ENCODE peak calls at places on chromosomes 13 and 19, in four cellular contexts. One of them, this sample, is unnamed.

GRCh38 chr19:53091413-53091812 is 11.8 kb downstream of the ZNF160 start:
- DNase-seq in PC-3: no peak
- DNase-seq in heart right ventricle: no peak
- DNase-seq in fibroblast of pulmonary artery: no peak
- DNase-seq in this sample: no peak

GRCh38 chr13:30364876-30365275 is 57.4 kb upstream of the UBE2L5 start:
- DNase-seq in fibroblast of pulmonary artery: peak
- DNase-seq in heart right ventricle: peak
- DNase-seq in PC-3: no peak
- DNase-seq in this sample: no peak

GRCh38 chr13:65959305-65959704 is 1270.8 kb downstream of the PCDH9 start:
- DNase-seq in PC-3: peak
- DNase-seq in heart right ventricle: no peak
- DNase-seq in fibroblast of pulmonary artery: peak
- DNase-seq in this sample: peak

GRCh38 chr19:49710372-49710951 is 19.5 kb downstream of the CPT1C start:
- DNase-seq in fibroblast of pulmonary artery: peak
- DNase-seq in PC-3: peak
- DNase-seq in heart right ventricle: no peak
- DNase-seq in this sample: no peak

GRCh38 chr13:28136916-28137315 is 1.4 kb upstream of the PAN3 start:
- DNase-seq in heart right ventricle: no peak
- DNase-seq in PC-3: peak
- DNase-seq in fibroblast of pulmonary artery: no peak
- DNase-seq in this sample: no peak

GRCh38 chr13:39641645-39642044 is 13.8 kb upstream of the COG6 start:
- DNase-seq in fibroblast of pulmonary artery: no peak
- DNase-seq in PC-3: no peak
- DNase-seq in heart right ventricle: no peak
- DNase-seq in this sample: no peak

GRCh38 chr19:10442698-10443097 is 22.4 kb downstream of the PDE4A start:
- DNase-seq in fibroblast of pulmonary artery: no peak
- DNase-seq in PC-3: no peak
- DNase-seq in heart right ventricle: no peak
- DNase-seq in this sample: no peak

GRCh38 chr19:7515471-7516226 is at the start of gene ZNF358:
- DNase-seq in PC-3: peak
- DNase-seq in heart right ventricle: peak
- DNase-seq in fibroblast of pulmonary artery: peak
- DNase-seq in this sample: no peak

GRCh38 chr19:57099199-57099661 is 20.6 kb upstream of the USP29 start:
- DNase-seq in PC-3: peak
- DNase-seq in fibroblast of pulmonary artery: peak
- DNase-seq in heart right ventricle: peak
- DNase-seq in this sample: peak

GRCh38 chr13:87798536-87798935 is 127.4 kb downstream of the SLITRK5 start:
- DNase-seq in PC-3: no peak
- DNase-seq in fibroblast of pulmonary artery: no peak
- DNase-seq in heart right ventricle: no peak
- DNase-seq in this sample: no peak

GRCh38 chr13:28012383-28012782 is 23.9 kb upstream of the URAD start:
- DNase-seq in PC-3: peak
- DNase-seq in heart right ventricle: no peak
- DNase-seq in fibroblast of pulmonary artery: no peak
- DNase-seq in this sample: peak

GRCh38 chr13:50676602-50677001 is 166.9 kb downstream of the DLEU7 start:
- DNase-seq in fibroblast of pulmonary artery: peak
- DNase-seq in heart right ventricle: no peak
- DNase-seq in PC-3: peak
- DNase-seq in this sample: peak

GRCh38 chr13:107370036-107370785 is 802.3 kb upstream of the ARGLU1 start:
- DNase-seq in fibroblast of pulmonary artery: peak
- DNase-seq in heart right ventricle: no peak
- DNase-seq in PC-3: peak
- DNase-seq in this sample: peak

GRCh38 chr13:41587490-41587889 is 130.1 kb downstream of the RGCC start:
- DNase-seq in heart right ventricle: no peak
- DNase-seq in PC-3: no peak
- DNase-seq in fibroblast of pulmonary artery: no peak
- DNase-seq in this sample: no peak

GRCh38 chr13:21047087-21047486 is 14.3 kb downstream of the LATS2 start:
- DNase-seq in PC-3: no peak
- DNase-seq in fibroblast of pulmonary artery: no peak
- DNase-seq in heart right ventricle: no peak
- DNase-seq in this sample: no peak

GRCh38 chr13:80341098-80341701 is at the start of gene SPRY2:
- DNase-seq in fibroblast of pulmonary artery: peak
- DNase-seq in heart right ventricle: peak
- DNase-seq in PC-3: peak
- DNase-seq in this sample: peak

GRCh38 chr19:51749979-51750378 is 1.7 kb downstream of the FPR1 start:
- DNase-seq in fibroblast of pulmonary artery: no peak
- DNase-seq in heart right ventricle: no peak
- DNase-seq in PC-3: peak
- DNase-seq in this sample: no peak

GRCh38 chr13:32136061-32136460 is 104.5 kb downstream of the FRY start:
- DNase-seq in heart right ventricle: no peak
- DNase-seq in fibroblast of pulmonary artery: no peak
- DNase-seq in PC-3: no peak
- DNase-seq in this sample: no peak

GRCh38 chr13:27592865-27593264 is 27.5 kb downstream of the LNX2 start:
- DNase-seq in fibroblast of pulmonary artery: no peak
- DNase-seq in PC-3: no peak
- DNase-seq in heart right ventricle: no peak
- DNase-seq in this sample: no peak

GRCh38 chr19:55474269-55475265 is 1.9 kb upstream of the ZNF628 start:
- DNase-seq in fibroblast of pulmonary artery: peak
- DNase-seq in PC-3: no peak
- DNase-seq in heart right ventricle: no peak
- DNase-seq in this sample: peak

GRCh38 chr13:49877629-49878218 is 58.4 kb downstream of the SPRYD7 start:
- DNase-seq in PC-3: peak
- DNase-seq in heart right ventricle: no peak
- DNase-seq in fibroblast of pulmonary artery: no peak
- DNase-seq in this sample: no peak

GRCh38 chr13:77180011-77180410 is 146.9 kb downstream of the MYCBP2 start:
- DNase-seq in fibroblast of pulmonary artery: no peak
- DNase-seq in PC-3: no peak
- DNase-seq in heart right ventricle: no peak
- DNase-seq in this sample: no peak

GRCh38 chr13:98978280-98978679 is 416 bp upstream of the DOCK9 start:
- DNase-seq in fibroblast of pulmonary artery: peak
- DNase-seq in heart right ventricle: no peak
- DNase-seq in PC-3: peak
- DNase-seq in this sample: peak

GRCh38 chr13:31052478-31052877 is 109.2 kb downstream of the HSPH1 start:
- DNase-seq in PC-3: no peak
- DNase-seq in fibroblast of pulmonary artery: no peak
- DNase-seq in heart right ventricle: no peak
- DNase-seq in this sample: no peak

GRCh38 chr13:106349080-106349841 is 186.2 kb downstream of the EFNB2 start:
- DNase-seq in heart right ventricle: peak
- DNase-seq in fibroblast of pulmonary artery: no peak
- DNase-seq in PC-3: peak
- DNase-seq in this sample: peak

GRCh38 chr19:45130888-45131615 is 29.7 kb downstream of the NKPD1 start:
- DNase-seq in fibroblast of pulmonary artery: no peak
- DNase-seq in PC-3: peak
- DNase-seq in heart right ventricle: no peak
- DNase-seq in this sample: peak

GRCh38 chr19:29404015-29404414 is 121.8 kb upstream of the VSTM2B start:
- DNase-seq in fibroblast of pulmonary artery: no peak
- DNase-seq in PC-3: no peak
- DNase-seq in heart right ventricle: no peak
- DNase-seq in this sample: no peak

GRCh38 chr19:15696654-15697194 is 23.8 kb downstream of the CYP4F12 start:
- DNase-seq in PC-3: no peak
- DNase-seq in fibroblast of pulmonary artery: no peak
- DNase-seq in heart right ventricle: no peak
- DNase-seq in this sample: no peak

GRCh38 chr13:47211106-47211505 is 314.3 kb upstream of the HTR2A start:
- DNase-seq in heart right ventricle: no peak
- DNase-seq in fibroblast of pulmonary artery: peak
- DNase-seq in PC-3: peak
- DNase-seq in this sample: peak

GRCh38 chr13:51229141-51229540 is 6.9 kb downstream of the FAM124A start:
- DNase-seq in heart right ventricle: no peak
- DNase-seq in PC-3: no peak
- DNase-seq in fibroblast of pulmonary artery: no peak
- DNase-seq in this sample: no peak

GRCh38 chr13:51380269-51380668 is 40.8 kb downstream of the SERPINE3 start:
- DNase-seq in fibroblast of pulmonary artery: peak
- DNase-seq in PC-3: peak
- DNase-seq in heart right ventricle: no peak
- DNase-seq in this sample: peak

GRCh38 chr13:31242935-31243334 is 43.2 kb downstream of the B3GLCT start:
- DNase-seq in PC-3: no peak
- DNase-seq in heart right ventricle: no peak
- DNase-seq in fibroblast of pulmonary artery: peak
- DNase-seq in this sample: no peak

GRCh38 chr13:94595006-94595942 is 678 bp downstream of the TGDS start:
- DNase-seq in fibroblast of pulmonary artery: peak
- DNase-seq in heart right ventricle: no peak
- DNase-seq in PC-3: peak
- DNase-seq in this sample: peak

GRCh38 chr19:27744926-27745844 is 1467.8 kb downstream of the UQCRFS1 start:
- DNase-seq in fibroblast of pulmonary artery: no peak
- DNase-seq in PC-3: no peak
- DNase-seq in heart right ventricle: no peak
- DNase-seq in this sample: no peak

GRCh38 chr13:46553521-46553885 is 533 bp downstream of the LRCH1 start:
- DNase-seq in PC-3: no peak
- DNase-seq in heart right ventricle: no peak
- DNase-seq in fibroblast of pulmonary artery: no peak
- DNase-seq in this sample: no peak

GRCh38 chr19:1175020-1175419 is 952 bp upstream of the SBNO2 start:
- DNase-seq in fibroblast of pulmonary artery: no peak
- DNase-seq in heart right ventricle: no peak
- DNase-seq in PC-3: no peak
- DNase-seq in this sample: no peak

DNA sequence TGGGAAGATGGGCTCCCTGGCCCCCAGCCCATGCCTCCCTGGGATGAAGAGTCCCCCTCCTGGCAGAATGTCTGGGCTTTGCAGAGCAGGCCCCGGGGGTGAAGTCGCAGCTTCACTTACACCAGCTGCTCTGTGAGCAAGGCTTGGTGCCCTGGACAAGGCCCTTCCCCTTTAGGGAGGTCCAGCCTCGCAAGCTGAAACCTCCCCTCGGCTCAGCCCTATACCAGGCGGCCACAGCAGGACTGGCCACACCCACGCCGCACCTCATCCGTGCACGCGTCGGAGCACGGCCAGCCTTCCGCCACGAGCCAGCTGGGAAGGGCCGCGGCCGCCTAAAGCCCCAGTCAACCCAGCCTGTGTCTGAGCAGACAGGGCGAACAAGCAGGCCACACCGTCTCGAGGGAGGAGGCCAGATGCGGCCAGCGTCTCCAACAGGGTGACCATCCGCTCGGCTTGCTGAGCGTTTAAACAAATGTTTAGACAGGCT is 83.2 kb upstream of the MCF2L start:
- DNase-seq in fibroblast of pulmonary artery: peak
- DNase-seq in PC-3: peak
- DNase-seq in heart right ventricle: peak
- DNase-seq in this sample: peak
- H3K4me3 ChIP-seq in fibroblast of pulmonary artery: peak
- H3K4me3 ChIP-seq in PC-3: peak
- H3K4me3 ChIP-seq in heart right ventricle: no peak
- H3K4me3 ChIP-seq in this sample: peak

GRCh38 chr13:97344250-97345175 is 89.5 kb upstream of the RAP2A start:
- DNase-seq in PC-3: peak
- DNase-seq in heart right ventricle: peak
- DNase-seq in fibroblast of pulmonary artery: peak
- DNase-seq in this sample: peak
- TF ChIP-seq CTCF in PC-3: peak
- TF ChIP-seq CTCF in heart right ventricle: peak
- TF ChIP-seq CTCF in fibroblast of pulmonary artery: peak
- TF ChIP-seq CTCF in this sample: peak

GRCh38 chr13:43784491-43784890 is 2.3 kb downstream of the ENOX1 start:
- DNase-seq in PC-3: no peak
- DNase-seq in heart right ventricle: no peak
- DNase-seq in fibroblast of pulmonary artery: peak
- DNase-seq in this sample: no peak
- H3K4me3 ChIP-seq in PC-3: no peak
- H3K4me3 ChIP-seq in heart right ventricle: peak
- H3K4me3 ChIP-seq in fibroblast of pulmonary artery: no peak
- H3K4me3 ChIP-seq in this sample: no peak

DNA sequence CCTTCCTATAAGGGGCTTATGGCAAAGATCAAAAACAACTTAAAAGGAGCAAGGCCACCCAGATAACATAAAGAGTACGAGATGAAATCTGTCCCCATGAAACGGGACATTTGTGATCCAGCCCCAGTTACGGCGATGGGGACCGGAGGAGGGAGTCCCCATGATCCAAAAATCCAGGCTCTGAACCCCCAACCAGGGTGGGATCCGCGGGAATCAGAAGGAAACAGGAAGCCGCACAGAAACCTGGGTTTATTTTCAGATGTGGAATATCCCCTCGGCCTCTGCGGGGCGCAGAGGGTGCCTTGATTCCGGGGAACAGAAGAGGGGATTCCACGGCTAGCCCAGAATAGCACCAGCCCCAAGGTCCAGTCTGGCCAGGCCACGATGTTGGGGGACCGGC is 5.0 kb downstream of the PTPRS start:
- DNase-seq in PC-3: no peak
- DNase-seq in heart right ventricle: no peak
- DNase-seq in fibroblast of pulmonary artery: no peak
- DNase-seq in this sample: no peak
- TF ChIP-seq CTCF in PC-3: no peak
- TF ChIP-seq CTCF in heart right ventricle: no peak
- TF ChIP-seq CTCF in fibroblast of pulmonary artery: no peak
- TF ChIP-seq CTCF in this sample: no peak